ENCODE peak calls at places on chromosomes 3 and 15, in six cellular contexts. K is astrocyte of the cerebellum, Z is body of pancreas, W is ureter, P is cardiac fibroblast, R is lung microvascular endothelial cell. A is an unnamed sample.

GRCh38 chr15:68371160-68371559 is 60.8 kb downstream of the ITGA11 start:
- DNase-seq in K (no peak), Z (no peak), W (no peak), P (no peak), R (no peak), A (no peak)

GRCh38 chr15:31272558-31273257 is 53.9 kb upstream of the KLF13 start:
- DNase-seq in K (no peak), Z (peak; percentile 38), W (peak; percentile 85), P (no peak), R (no peak), A (no peak)

GRCh38 chr3:45321607-45322391 is 66.6 kb upstream of the LARS2 start:
- DNase-seq in K (peak; percentile 22), Z (no peak), W (no peak), P (no peak), R (no peak), A (no peak)

GRCh38 chr15:25510146-25510545 is 71.3 kb upstream of the UBE3A start:
- DNase-seq in K (no peak), Z (no peak), W (no peak), P (no peak), R (no peak), A (no peak)

GRCh38 chr15:31141792-31142191 is 40.3 kb upstream of the TRPM1 start:
- DNase-seq in K (no peak), Z (no peak), W (no peak), P (no peak), R (no peak), A (no peak)

GRCh38 chr3:159266779-159267178 is 464.9 kb downstream of the MFSD1 start:
- DNase-seq in K (no peak), Z (no peak), W (no peak), P (peak; percentile 65), R (peak; percentile 42), A (no peak)

GRCh38 chr3:71784914-71785593 is at the start of gene PROK2:
- DNase-seq in K (no peak), Z (no peak), W (no peak), P (no peak), R (no peak), A (no peak)

GRCh38 chr3:186172353-186172752 is 63.5 kb upstream of the ETV5 start:
- DNase-seq in K (no peak), Z (no peak), W (no peak), P (no peak), R (no peak), A (no peak)

GRCh38 chr3:7568526-7569184 is 707.7 kb downstream of the GRM7 start:
- DNase-seq in K (no peak), Z (no peak), W (no peak), P (no peak), R (no peak), A (no peak)

GRCh38 chr3:193134895-193135294 is 106.1 kb upstream of the PLAAT1 start:
- DNase-seq in K (peak; percentile 83), Z (peak; percentile 16), W (no peak), P (peak; percentile 81), R (peak; percentile 16), A (no peak)